ENCODE peak calls at places on chromosomes 5 and 9, in five cellular contexts. E is frontal cortex, A is ELF-1, O is AG20443, G is aorta. R is an unnamed sample.
A peak's percentile ranks its signal among the peaks of the same experiment; 100 is the strongest.

GRCh38 chr9:109253637-109254284 is 67.1 kb downstream of the EPB41L4B start:
- DNase-seq in A (peak; percentile 63), E (no peak), O (peak; percentile 74), G (peak; percentile 52), R (no peak)

GRCh38 chr9:91426123-91426745 is 2.6 kb upstream of the NFIL3 start:
- DNase-seq in G (no peak), E (no peak), O (peak; percentile 34), A (no peak), R (no peak)

GRCh38 chr9:3292311-3292710 is 233.5 kb downstream of the RFX3 start:
- DNase-seq in A (no peak), O (no peak), E (no peak), G (no peak), R (no peak)

GRCh38 chr5:159263569-159263905 is 447 bp downstream of the UBLCP1 start:
- DNase-seq in A (no peak), E (no peak), O (no peak), G (no peak), R (no peak)

GRCh38 chr5:65791721-65792698 is 70.0 kb downstream of the NLN start:
- DNase-seq in G (no peak), A (no peak), O (no peak), E (no peak), R (no peak)

GRCh38 chr9:105656131-105656921 is 5.9 kb upstream of the TAL2 start:
- DNase-seq in A (peak; percentile 33), G (no peak), E (no peak), O (peak; percentile 69), R (no peak)

GRCh38 chr9:68898781-68899439 is 115.0 kb downstream of the PRKACG start:
- DNase-seq in A (no peak), O (no peak), E (no peak), G (no peak), R (no peak)

GRCh38 chr9:5688109-5688508 is 59.2 kb downstream of the RIC1 start:
- DNase-seq in G (no peak), E (no peak), A (no peak), O (no peak), R (no peak)

GRCh38 chr5:132498152-132498551 is 7.6 kb upstream of the IRF1 start:
- DNase-seq in A (no peak), E (no peak), G (peak; percentile 89), O (peak; percentile 65), R (no peak)

GRCh38 chr5:93053825-93054224 is 527.2 kb downstream of the NR2F1-AS1 start:
- DNase-seq in A (no peak), G (no peak), O (no peak), E (no peak), R (no peak)

GRCh38 chr9:70761139-70761538 is 346.7 kb upstream of the KLF9 start:
- DNase-seq in A (no peak), O (no peak), E (no peak), G (no peak), R (no peak)

GRCh38 chr5:172569862-172570558 is 71.1 kb upstream of the NEURL1B start:
- DNase-seq in E (no peak), A (peak; percentile 84), O (no peak), G (no peak), R (no peak)

GRCh38 chr9:91162311-91162710 is 199.4 kb downstream of the AUH start:
- DNase-seq in G (no peak), A (no peak), O (no peak), E (no peak), R (no peak)

GRCh38 chr9:129333613-129333960 is 155.5 kb upstream of the IER5L start:
- DNase-seq in E (no peak), G (peak; percentile 69), O (no peak), A (no peak), R (no peak)

R was measured in upper lobe of right lung.